ENCODE peak calls at places on chromosomes 12 and 14, in seven cellular contexts. One of them, this sample, is unnamed.

GRCh38 chr12:118418385-118419057 is 42.2 kb downstream of the SUDS3 start:
- DNase-seq in SW480: no peak
- DNase-seq in aorta: no peak
- DNase-seq in HFFc6: no peak
- DNase-seq in stimulated activated CD8-positive, alpha-beta memory T cell treated with anti-CD3 and anti-CD28 coated beads, Interleukin-15, amount 100 ng/mL, for 4 hours: no peak
- DNase-seq in HuH-7.5: no peak
- DNase-seq in IMR-90: no peak
- DNase-seq in this sample: no peak

GRCh38 chr14:91417134-91417982 is at the start of gene CCDC88C:
- DNase-seq in HFFc6: no peak
- DNase-seq in HuH-7.5: peak
- DNase-seq in IMR-90: no peak
- DNase-seq in SW480: peak
- DNase-seq in aorta: peak
- DNase-seq in stimulated activated CD8-positive, alpha-beta memory T cell treated with anti-CD3 and anti-CD28 coated beads, Interleukin-15, amount 100 ng/mL, for 4 hours: peak
- DNase-seq in this sample: no peak

GRCh38 chr14:64680013-64680674 is 24.1 kb upstream of the PLEKHG3 start:
- DNase-seq in HFFc6: no peak
- DNase-seq in HuH-7.5: no peak
- DNase-seq in SW480: peak
- DNase-seq in IMR-90: no peak
- DNase-seq in stimulated activated CD8-positive, alpha-beta memory T cell treated with anti-CD3 and anti-CD28 coated beads, Interleukin-15, amount 100 ng/mL, for 4 hours: no peak
- DNase-seq in aorta: peak
- DNase-seq in this sample: peak

GRCh38 chr12:6425588-6426531 is 18.9 kb upstream of the CD27 start:
- DNase-seq in aorta: peak
- DNase-seq in IMR-90: peak
- DNase-seq in SW480: no peak
- DNase-seq in stimulated activated CD8-positive, alpha-beta memory T cell treated with anti-CD3 and anti-CD28 coated beads, Interleukin-15, amount 100 ng/mL, for 4 hours: no peak
- DNase-seq in HuH-7.5: no peak
- DNase-seq in HFFc6: no peak
- DNase-seq in this sample: no peak

GRCh38 chr12:104859144-104859543 is 98.9 kb downstream of the SLC41A2 start:
- DNase-seq in IMR-90: peak
- DNase-seq in SW480: no peak
- DNase-seq in HuH-7.5: no peak
- DNase-seq in HFFc6: peak
- DNase-seq in aorta: no peak
- DNase-seq in stimulated activated CD8-positive, alpha-beta memory T cell treated with anti-CD3 and anti-CD28 coated beads, Interleukin-15, amount 100 ng/mL, for 4 hours: no peak
- DNase-seq in this sample: no peak

GRCh38 chr14:86858043-86858442 is 1134.9 kb downstream of the GALC start:
- DNase-seq in IMR-90: peak
- DNase-seq in stimulated activated CD8-positive, alpha-beta memory T cell treated with anti-CD3 and anti-CD28 coated beads, Interleukin-15, amount 100 ng/mL, for 4 hours: no peak
- DNase-seq in HFFc6: peak
- DNase-seq in aorta: no peak
- DNase-seq in SW480: no peak
- DNase-seq in HuH-7.5: no peak
- DNase-seq in this sample: no peak

GRCh38 chr12:100422646-100423045 is 51.0 kb upstream of the NR1H4 start:
- DNase-seq in stimulated activated CD8-positive, alpha-beta memory T cell treated with anti-CD3 and anti-CD28 coated beads, Interleukin-15, amount 100 ng/mL, for 4 hours: no peak
- DNase-seq in HuH-7.5: no peak
- DNase-seq in aorta: no peak
- DNase-seq in HFFc6: no peak
- DNase-seq in IMR-90: no peak
- DNase-seq in SW480: no peak
- DNase-seq in this sample: no peak

GRCh38 chr12:105740970-105741725 is 397.6 kb downstream of the NUAK1 start:
- DNase-seq in IMR-90: peak
- DNase-seq in SW480: no peak
- DNase-seq in aorta: peak
- DNase-seq in HuH-7.5: no peak
- DNase-seq in HFFc6: peak
- DNase-seq in stimulated activated CD8-positive, alpha-beta memory T cell treated with anti-CD3 and anti-CD28 coated beads, Interleukin-15, amount 100 ng/mL, for 4 hours: no peak
- DNase-seq in this sample: no peak

GRCh38 chr14:61860294-61860918 is 98.2 kb downstream of the SNAPC1 start:
- DNase-seq in stimulated activated CD8-positive, alpha-beta memory T cell treated with anti-CD3 and anti-CD28 coated beads, Interleukin-15, amount 100 ng/mL, for 4 hours: peak
- DNase-seq in SW480: peak
- DNase-seq in aorta: no peak
- DNase-seq in IMR-90: peak
- DNase-seq in HFFc6: peak
- DNase-seq in HuH-7.5: peak
- DNase-seq in this sample: no peak

GRCh38 chr14:96905825-96906224 is 108.6 kb downstream of the VRK1 start:
- DNase-seq in HFFc6: no peak
- DNase-seq in SW480: no peak
- DNase-seq in IMR-90: no peak
- DNase-seq in stimulated activated CD8-positive, alpha-beta memory T cell treated with anti-CD3 and anti-CD28 coated beads, Interleukin-15, amount 100 ng/mL, for 4 hours: no peak
- DNase-seq in aorta: no peak
- DNase-seq in HuH-7.5: no peak
- DNase-seq in this sample: no peak

GRCh38 chr12:31702047-31702446 is 26.8 kb downstream of the AMN1 start:
- DNase-seq in HuH-7.5: no peak
- DNase-seq in aorta: no peak
- DNase-seq in IMR-90: peak
- DNase-seq in HFFc6: peak
- DNase-seq in stimulated activated CD8-positive, alpha-beta memory T cell treated with anti-CD3 and anti-CD28 coated beads, Interleukin-15, amount 100 ng/mL, for 4 hours: no peak
- DNase-seq in SW480: peak
- DNase-seq in this sample: no peak

GRCh38 chr12:105273601-105274000 is 37.6 kb upstream of the APPL2 start:
- DNase-seq in HuH-7.5: no peak
- DNase-seq in IMR-90: no peak
- DNase-seq in aorta: no peak
- DNase-seq in SW480: no peak
- DNase-seq in HFFc6: no peak
- DNase-seq in stimulated activated CD8-positive, alpha-beta memory T cell treated with anti-CD3 and anti-CD28 coated beads, Interleukin-15, amount 100 ng/mL, for 4 hours: no peak
- DNase-seq in this sample: no peak

GRCh38 chr14:29846339-29847129 is 81.1 kb downstream of the PRKD1 start:
- DNase-seq in HuH-7.5: no peak
- DNase-seq in SW480: no peak
- DNase-seq in IMR-90: peak
- DNase-seq in aorta: no peak
- DNase-seq in HFFc6: no peak
- DNase-seq in stimulated activated CD8-positive, alpha-beta memory T cell treated with anti-CD3 and anti-CD28 coated beads, Interleukin-15, amount 100 ng/mL, for 4 hours: no peak
- DNase-seq in this sample: no peak

GRCh38 chr14:23528555-23528954 is 23.0 kb downstream of the ZFHX2 start:
- DNase-seq in stimulated activated CD8-positive, alpha-beta memory T cell treated with anti-CD3 and anti-CD28 coated beads, Interleukin-15, amount 100 ng/mL, for 4 hours: no peak
- DNase-seq in HFFc6: no peak
- DNase-seq in aorta: no peak
- DNase-seq in HuH-7.5: no peak
- DNase-seq in SW480: no peak
- DNase-seq in IMR-90: no peak
- DNase-seq in this sample: no peak

GRCh38 chr12:87117516-87117915 is 861.3 kb upstream of the MGAT4C start:
- DNase-seq in IMR-90: no peak
- DNase-seq in SW480: no peak
- DNase-seq in HuH-7.5: no peak
- DNase-seq in stimulated activated CD8-positive, alpha-beta memory T cell treated with anti-CD3 and anti-CD28 coated beads, Interleukin-15, amount 100 ng/mL, for 4 hours: no peak
- DNase-seq in HFFc6: no peak
- DNase-seq in aorta: no peak
- DNase-seq in this sample: no peak

GRCh38 chr12:5648692-5649338 is 216.9 kb downstream of the NTF3 start:
- DNase-seq in aorta: no peak
- DNase-seq in stimulated activated CD8-positive, alpha-beta memory T cell treated with anti-CD3 and anti-CD28 coated beads, Interleukin-15, amount 100 ng/mL, for 4 hours: no peak
- DNase-seq in SW480: peak
- DNase-seq in IMR-90: peak
- DNase-seq in HFFc6: peak
- DNase-seq in HuH-7.5: peak
- DNase-seq in this sample: no peak

GRCh38 chr12:53190108-53190729 is 9.5 kb upstream of the CSAD start:
- DNase-seq in HFFc6: peak
- DNase-seq in HuH-7.5: peak
- DNase-seq in aorta: peak
- DNase-seq in SW480: peak
- DNase-seq in stimulated activated CD8-positive, alpha-beta memory T cell treated with anti-CD3 and anti-CD28 coated beads, Interleukin-15, amount 100 ng/mL, for 4 hours: no peak
- DNase-seq in IMR-90: peak
- DNase-seq in this sample: no peak

GRCh38 chr14:69685217-69685616 is 73.8 kb downstream of the SUSD6 start:
- DNase-seq in IMR-90: peak
- DNase-seq in HuH-7.5: no peak
- DNase-seq in HFFc6: no peak
- DNase-seq in SW480: no peak
- DNase-seq in aorta: no peak
- DNase-seq in stimulated activated CD8-positive, alpha-beta memory T cell treated with anti-CD3 and anti-CD28 coated beads, Interleukin-15, amount 100 ng/mL, for 4 hours: peak
- DNase-seq in this sample: no peak

GRCh38 chr14:37580146-37580545 is 14.9 kb downstream of the FOXA1 start:
- DNase-seq in stimulated activated CD8-positive, alpha-beta memory T cell treated with anti-CD3 and anti-CD28 coated beads, Interleukin-15, amount 100 ng/mL, for 4 hours: no peak
- DNase-seq in SW480: no peak
- DNase-seq in HFFc6: no peak
- DNase-seq in HuH-7.5: no peak
- DNase-seq in IMR-90: peak
- DNase-seq in aorta: no peak
- DNase-seq in this sample: no peak

GRCh38 chr14:61973981-61974380 is 211.8 kb downstream of the SNAPC1 start:
- DNase-seq in stimulated activated CD8-positive, alpha-beta memory T cell treated with anti-CD3 and anti-CD28 coated beads, Interleukin-15, amount 100 ng/mL, for 4 hours: no peak
- DNase-seq in SW480: no peak
- DNase-seq in aorta: no peak
- DNase-seq in HFFc6: peak
- DNase-seq in HuH-7.5: no peak
- DNase-seq in IMR-90: peak
- DNase-seq in this sample: no peak

GRCh38 chr12:10214877-10215267 is 2.2 kb downstream of the GABARAPL1 start:
- DNase-seq in aorta: no peak
- DNase-seq in stimulated activated CD8-positive, alpha-beta memory T cell treated with anti-CD3 and anti-CD28 coated beads, Interleukin-15, amount 100 ng/mL, for 4 hours: no peak
- DNase-seq in SW480: no peak
- DNase-seq in HuH-7.5: no peak
- DNase-seq in HFFc6: no peak
- DNase-seq in IMR-90: no peak
- DNase-seq in this sample: no peak

This sample was measured in ureter.